ENCODE peak calls at places on chromosome 19, in six cellular contexts. M is NCI-H2107, S is Right ventricle myocardium superior, I is caudate nucleus, Q is cardiac muscle cell, B is RWPE1. T is an unnamed sample.

GRCh38 chr19:49132974-49133609 is 13.7 kb downstream of the PPFIA3 start:
- DNase-seq in M (no peak), S (peak; percentile 74), I (no peak), Q (no peak), B (no peak), T (no peak)

GRCh38 chr19:55559684-55560083 is 14.3 kb upstream of the SBK3 start:
- DNase-seq in M (no peak), S (no peak), I (no peak), Q (no peak), B (no peak), T (no peak)

GRCh38 chr19:12913011-12913561 is 6.0 kb downstream of the SYCE2 start:
- DNase-seq in M (peak; percentile 93), S (peak; percentile 87), I (no peak), Q (peak; percentile 91), B (no peak), T (peak; percentile 68)

GRCh38 chr19:7888145-7888825 is at the start of gene LRRC8E:
- DNase-seq in M (no peak), S (no peak), I (no peak), Q (peak; percentile 76), B (peak; percentile 85), T (peak; percentile 82)

GRCh38 chr19:23403581-23404324 is 8.5 kb upstream of the ZNF91 start:
- DNase-seq in M (no peak), S (no peak), I (no peak), Q (no peak), B (no peak), T (no peak)

GRCh38 chr19:29666634-29667389 is 1.6 kb downstream of the PLEKHF1 start:
- DNase-seq in M (no peak), S (peak; percentile 87), I (no peak), Q (peak; percentile 82), B (no peak), T (peak; percentile 71)

GRCh38 chr19:11209892-11210655 is 12.7 kb upstream of the KANK2 start:
- DNase-seq in M (no peak), S (no peak), I (no peak), Q (no peak), B (no peak), T (no peak)

GRCh38 chr19:45772130-45772880 is 3.3 kb upstream of the SIX5 start:
- DNase-seq in M (no peak), S (no peak), I (no peak), Q (no peak), B (no peak), T (no peak)

GRCh38 chr19:11279505-11280236 is 16.3 kb upstream of the TSPAN16 start:
- DNase-seq in M (no peak), S (no peak), I (no peak), Q (no peak), B (no peak), T (no peak)

GRCh38 chr19:49148784-49149651 is 6.2 kb downstream of the HRC start:
- DNase-seq in M (peak; percentile 75), S (peak; percentile 98), I (no peak), Q (peak; percentile 98), B (peak; percentile 99), T (peak; percentile 100)

GRCh38 chr19:609001-609340 is 19.3 kb downstream of the HCN2 start:
- DNase-seq in M (no peak), S (peak; percentile 76), I (peak; percentile 58), Q (no peak), B (no peak), T (no peak)

GRCh38 chr19:13932911-13933393 is 5.3 kb downstream of the PODNL1 start:
- DNase-seq in M (no peak), S (no peak), I (no peak), Q (no peak), B (no peak), T (no peak)

GRCh38 chr19:32828139-32828538 is 41.4 kb downstream of the SLC7A9 start:
- DNase-seq in M (no peak), S (no peak), I (no peak), Q (no peak), B (no peak), T (no peak)

GRCh38 chr19:50851620-50852019 is 3.1 kb upstream of the KLK3 start:
- DNase-seq in M (no peak), S (no peak), I (no peak), Q (no peak), B (no peak), T (no peak)

GRCh38 chr19:18849838-18850400 is 18.2 kb downstream of the UPF1 start:
- DNase-seq in M (no peak), S (no peak), I (no peak), Q (no peak), B (no peak), T (no peak)

GRCh38 chr19:29614046-29614445 is 8.0 kb downstream of the POP4 start:
- DNase-seq in M (no peak), S (no peak), I (no peak), Q (no peak), B (no peak), T (no peak)

GRCh38 chr19:45439569-45440258 is 16.0 kb upstream of the ERCC1 start:
- DNase-seq in M (no peak), S (peak; percentile 92), I (no peak), Q (peak; percentile 82), B (peak; percentile 64), T (peak; percentile 85)

GRCh38 chr19:40510526-40511115 is 43.8 kb downstream of the SPTBN4 start:
- DNase-seq in M (no peak), S (no peak), I (no peak), Q (no peak), B (no peak), T (no peak)

GRCh38 chr19:9940778-9941177 is 4.5 kb upstream of the OLFM2 start:
- DNase-seq in M (no peak), S (no peak), I (no peak), Q (no peak), B (no peak), T (no peak)

GRCh38 chr19:48510421-48511268 is 990 bp downstream of the LMTK3 start:
- DNase-seq in M (no peak), S (peak; percentile 64), I (no peak), Q (peak; percentile 58), B (peak; percentile 42), T (peak; percentile 85)

GRCh38 chr19:14440049-14440448 is 6.9 kb downstream of the PKN1 start:
- DNase-seq in M (no peak), S (peak; percentile 92), I (no peak), Q (no peak), B (no peak), T (no peak)

GRCh38 chr19:38917921-38918491 is 6.0 kb upstream of the CCER2 start:
- DNase-seq in M (no peak), S (peak; percentile 30), I (no peak), Q (peak; percentile 15), B (peak; percentile 30), T (no peak)

GRCh38 chr19:5691930-5692784 is 2.1 kb downstream of the RPL36 start:
- DNase-seq in M (no peak), S (no peak), I (no peak), Q (no peak), B (no peak), T (no peak)

GRCh38 chr19:12723643-12724426 is at the start of gene TNPO2:
- DNase-seq in M (no peak), S (peak; percentile 72), I (no peak), Q (peak; percentile 75), B (peak; percentile 70), T (peak; percentile 88)

GRCh38 chr19:33502521-33502920 is 19.1 kb downstream of the PEPD start:
- DNase-seq in M (no peak), S (no peak), I (no peak), Q (no peak), B (no peak), T (no peak)

GRCh38 chr19:37961198-37961597 is 54.2 kb downstream of the SIPA1L3 start:
- DNase-seq in M (no peak), S (no peak), I (no peak), Q (no peak), B (no peak), T (no peak)

GRCh38 chr19:3275068-3275582 is 50.7 kb downstream of the CELF5 start:
- DNase-seq in M (no peak), S (no peak), I (no peak), Q (no peak), B (no peak), T (peak; percentile 79)

GRCh38 chr19:19319725-19320361 is 466 bp downstream of the SUGP1 start:
- DNase-seq in M (no peak), S (no peak), I (no peak), Q (no peak), B (no peak), T (no peak)

GRCh38 chr19:11560404-11560988 is 1.5 kb upstream of the ELOF1 start:
- DNase-seq in M (no peak), S (no peak), I (no peak), Q (peak; percentile 81), B (peak; percentile 57), T (peak; percentile 63)

GRCh38 chr19:18194554-18195238 is 1.7 kb downstream of the MPV17L2 start:
- DNase-seq in M (no peak), S (peak; percentile 56), I (no peak), Q (peak; percentile 77), B (peak; percentile 63), T (peak; percentile 73)

GRCh38 chr19:8192227-8192820 is 16.8 kb upstream of the CERS4 start:
- DNase-seq in M (no peak), S (no peak), I (no peak), Q (no peak), B (no peak), T (no peak)

GRCh38 chr19:52170863-52171320 is 529 bp downstream of the ZNF836 start:
- DNase-seq in M (no peak), S (peak; percentile 56), I (no peak), Q (no peak), B (peak; percentile 4), T (peak; percentile 56)

GRCh38 chr19:19280561-19280960 is 7.5 kb upstream of the TM6SF2 start:
- DNase-seq in M (no peak), S (no peak), I (no peak), Q (peak; percentile 19), B (no peak), T (no peak)

GRCh38 chr19:51448011-51448744 is 10.1 kb downstream of the SIGLEC8 start:
- DNase-seq in M (no peak), S (no peak), I (no peak), Q (no peak), B (no peak), T (no peak)

GRCh38 chr19:1057185-1057857 is 9.6 kb upstream of the ARHGAP45 start:
- DNase-seq in M (no peak), S (no peak), I (no peak), Q (peak; percentile 74), B (no peak), T (no peak)

T was measured in ecto neural progenitor cell.